ENCODE peak calls at places on chromosome 20, in ten cellular contexts. P, X, B, R, K, W, A, U, H and J are unnamed samples.

GRCh38 chr20:31718952-31719643 is 3.6 kb downstream of the BCL2L1 start:
- DNase-seq in P (no peak), X (no peak), B (no peak), R (no peak), K (no peak), W (no peak), A (no peak), U (no peak), H (no peak), J (no peak)

GRCh38 chr20:63025534-63026331 is 19.0 kb upstream of the BHLHE23 start:
- DNase-seq in P (no peak), X (peak), B (peak), R (peak), K (no peak), W (peak), A (no peak), U (no peak), H (peak), J (no peak)

GRCh38 chr20:45965169-45966002 is 6.6 kb downstream of the ZNF335 start:
- DNase-seq in P (no peak), X (no peak), B (no peak), R (peak), K (no peak), W (no peak), A (no peak), U (no peak), H (no peak), J (no peak)

GRCh38 chr20:24691901-24692351 is 222.5 kb downstream of the SYNDIG1 start:
- DNase-seq in P (no peak), X (no peak), B (no peak), R (no peak), K (no peak), W (no peak), A (no peak), U (no peak), H (no peak), J (no peak)

GRCh38 chr20:5719861-5720401 is 30.3 kb upstream of the SHLD1 start:
- DNase-seq in P (no peak), X (no peak), B (peak), R (no peak), K (no peak), W (no peak), A (no peak), U (no peak), H (peak), J (no peak)

GRCh38 chr20:35551485-35551884 is 9.6 kb downstream of the ERGIC3 start:
- DNase-seq in P (no peak), X (no peak), B (peak), R (no peak), K (no peak), W (no peak), A (no peak), U (no peak), H (no peak), J (no peak)

GRCh38 chr20:38748097-38748862 is at the start of gene ACTR5:
- DNase-seq in P (peak), X (peak), B (peak), R (peak), K (peak), W (peak), A (peak), U (peak), H (peak), J (peak)

GRCh38 chr20:6838181-6838826 is 70.8 kb downstream of the BMP2 start:
- DNase-seq in P (peak), X (no peak), B (no peak), R (no peak), K (no peak), W (no peak), A (no peak), U (no peak), H (peak), J (no peak)

GRCh38 chr20:46353506-46354206 is 45.4 kb upstream of the CDH22 start:
- DNase-seq in P (no peak), X (no peak), B (no peak), R (peak), K (no peak), W (no peak), A (no peak), U (no peak), H (no peak), J (no peak)

GRCh38 chr20:14055127-14055742 is 59.9 kb downstream of the MACROD2 start:
- DNase-seq in P (peak), X (no peak), B (peak), R (no peak), K (peak), W (peak), A (peak), U (no peak), H (no peak), J (peak)

GRCh38 chr20:10986586-10986985 is 312.8 kb upstream of the JAG1 start:
- DNase-seq in P (no peak), X (no peak), B (peak), R (no peak), K (no peak), W (no peak), A (no peak), U (no peak), H (no peak), J (no peak)

GRCh38 chr20:43178079-43178478 is 11.6 kb downstream of the PTPRT start:
- DNase-seq in P (no peak), X (no peak), B (no peak), R (no peak), K (no peak), W (no peak), A (no peak), U (no peak), H (no peak), J (no peak)

GRCh38 chr20:23550227-23550626 is 18.1 kb downstream of the CST9L start:
- DNase-seq in P (no peak), X (no peak), B (no peak), R (no peak), K (no peak), W (no peak), A (no peak), U (no peak), H (peak), J (no peak)

GRCh38 chr20:46060301-46060881 is 29.4 kb downstream of the NCOA5 start:
- DNase-seq in P (no peak), X (no peak), B (no peak), R (no peak), K (no peak), W (no peak), A (no peak), U (no peak), H (peak), J (no peak)

GRCh38 chr20:47950103-47950502 is 164.8 kb upstream of the SULF2 start:
- DNase-seq in P (no peak), X (no peak), B (peak), R (no peak), K (no peak), W (no peak), A (peak), U (peak), H (peak), J (no peak)

GRCh38 chr20:8431538-8432434 is 299.7 kb downstream of the PLCB1 start:
- DNase-seq in P (no peak), X (no peak), B (no peak), R (no peak), K (no peak), W (no peak), A (peak), U (no peak), H (peak), J (peak)

GRCh38 chr20:47336013-47336754 is 20.3 kb downstream of the ZMYND8 start:
- DNase-seq in P (no peak), X (no peak), B (peak), R (no peak), K (no peak), W (peak), A (no peak), U (peak), H (no peak), J (no peak)

GRCh38 chr20:61912665-61913422 is 152.8 kb downstream of the TAF4 start:
- DNase-seq in P (no peak), X (peak), B (no peak), R (peak), K (no peak), W (no peak), A (no peak), U (no peak), H (no peak), J (no peak)

GRCh38 chr20:58236612-58237317 is 8.3 kb upstream of the ANKRD60 start:
- DNase-seq in P (peak), X (peak), B (peak), R (peak), K (no peak), W (peak), A (peak), U (peak), H (peak), J (peak)

GRCh38 chr20:49636447-49636846 is 68.5 kb upstream of the PTGIS start:
- DNase-seq in P (no peak), X (no peak), B (no peak), R (peak), K (no peak), W (no peak), A (peak), U (no peak), H (peak), J (no peak)

GRCh38 chr20:49356676-49357075 is 78.8 kb upstream of the ZNFX1 start:
- DNase-seq in P (no peak), X (no peak), B (no peak), R (no peak), K (no peak), W (no peak), A (no peak), U (no peak), H (peak), J (peak)

GRCh38 chr20:11799131-11799800 is 118.4 kb upstream of the BTBD3 start:
- DNase-seq in P (no peak), X (no peak), B (no peak), R (no peak), K (no peak), W (no peak), A (no peak), U (no peak), H (no peak), J (no peak)

GRCh38 chr20:49706548-49707517 is 6.8 kb downstream of the B4GALT5 start:
- DNase-seq in P (peak), X (no peak), B (no peak), R (no peak), K (no peak), W (no peak), A (no peak), U (no peak), H (no peak), J (no peak)

GRCh38 chr20:25178563-25179438 is 16.7 kb upstream of the ENTPD6 start:
- DNase-seq in P (peak), X (no peak), B (peak), R (peak), K (peak), W (peak), A (peak), U (no peak), H (peak), J (no peak)

GRCh38 chr20:11304811-11305210 is 612.9 kb upstream of the BTBD3 start:
- DNase-seq in P (no peak), X (no peak), B (no peak), R (no peak), K (no peak), W (no peak), A (no peak), U (no peak), H (no peak), J (no peak)

GRCh38 chr20:63625771-63626423 is 1.0 kb downstream of the GMEB2 start:
- DNase-seq in P (no peak), X (no peak), B (peak), R (peak), K (no peak), W (peak), A (no peak), U (no peak), H (no peak), J (no peak)

GRCh38 chr20:35490736-35491181 is 35.4 kb downstream of the CEP250 start:
- DNase-seq in P (no peak), X (no peak), B (no peak), R (no peak), K (no peak), W (no peak), A (no peak), U (no peak), H (no peak), J (no peak)

GRCh38 chr20:4014031-4014474 is 1.3 kb downstream of the RNF24 start:
- DNase-seq in P (no peak), X (no peak), B (peak), R (no peak), K (peak), W (peak), A (peak), U (no peak), H (peak), J (no peak)

GRCh38 chr20:19647992-19648391 is 110.1 kb upstream of the RIN2 start:
- DNase-seq in P (no peak), X (no peak), B (no peak), R (no peak), K (no peak), W (no peak), A (no peak), U (no peak), H (no peak), J (no peak)

GRCh38 chr20:13423472-13424173 is 202.5 kb downstream of the ISM1 start:
- DNase-seq in P (no peak), X (no peak), B (no peak), R (no peak), K (no peak), W (no peak), A (no peak), U (no peak), H (no peak), J (no peak)

GRCh38 chr20:20362774-20363435 is 5.0 kb upstream of the INSM1 start:
- DNase-seq in P (peak), X (peak), B (no peak), R (no peak), K (no peak), W (no peak), A (peak), U (no peak), H (peak), J (peak)

GRCh38 chr20:21224217-21224616 is 78.9 kb upstream of the XRN2 start:
- DNase-seq in P (no peak), X (no peak), B (no peak), R (no peak), K (no peak), W (no peak), A (no peak), U (no peak), H (no peak), J (no peak)

GRCh38 chr20:54212226-54212625 is 4.3 kb downstream of the PFDN4 start:
- DNase-seq in P (no peak), X (no peak), B (peak), R (no peak), K (no peak), W (peak), A (no peak), U (no peak), H (no peak), J (no peak)

GRCh38 chr20:41072099-41072798 is 43.6 kb downstream of the TOP1 start:
- DNase-seq in P (no peak), X (no peak), B (peak), R (no peak), K (no peak), W (peak), A (no peak), U (no peak), H (no peak), J (no peak)